ENCODE peak calls at places on chromosomes 3 and 15, in four cellular contexts. X is tibial artery, O is DND-41, L is colonic mucosa. T is an unnamed sample.

GRCh38 chr15:88465633-88466219 is 1.5 kb downstream of the MRPL46 start:
- DNase-seq in X (no peak), O (no peak), L (no peak), T (no peak)

GRCh38 chr3:165800970-165801369 is 36.3 kb downstream of the BCHE start:
- DNase-seq in X (no peak), O (no peak), L (no peak), T (no peak)

GRCh38 chr3:49007068-49007770 is at the start of gene WDR6:
- DNase-seq in X (peak; percentile 99), O (peak; percentile 98), L (peak; percentile 97), T (peak; percentile 99)

GRCh38 chr3:172057624-172058023 is 18.2 kb downstream of the FNDC3B start:
- DNase-seq in X (no peak), O (no peak), L (no peak), T (no peak)

GRCh38 chr3:32109256-32109655 is 2.8 kb downstream of the GPD1L start:
- DNase-seq in X (peak; percentile 97), O (no peak), L (peak; percentile 72), T (peak; percentile 98)

GRCh38 chr3:184491867-184492615 is 69.5 kb upstream of the EPHB3 start:
- DNase-seq in X (no peak), O (no peak), L (no peak), T (no peak)

GRCh38 chr15:100898661-100899462 is 19.2 kb downstream of the ALDH1A3 start:
- DNase-seq in X (no peak), O (no peak), L (no peak), T (peak; percentile 28)

GRCh38 chr15:89457086-89457485 is 39.3 kb downstream of the RHCG start:
- DNase-seq in X (no peak), O (peak; percentile 28), L (no peak), T (no peak)

GRCh38 chr3:117523407-117523806 is 813.8 kb downstream of the TUSC7 start:
- DNase-seq in X (no peak), O (no peak), L (no peak), T (no peak)

GRCh38 chr15:50593761-50594160 is 47.3 kb upstream of the USP50 start:
- DNase-seq in X (no peak), O (no peak), L (no peak), T (no peak)

GRCh38 chr3:158802399-158803023 is 657 bp downstream of the MFSD1 start:
- DNase-seq in X (no peak), O (no peak), L (no peak), T (no peak)

GRCh38 chr3:119524931-119525662 is 26.8 kb downstream of the TIMMDC1 start:
- DNase-seq in X (no peak), O (no peak), L (no peak), T (no peak)

GRCh38 chr3:183287301-183287971 is 34.4 kb downstream of the B3GNT5 start:
- DNase-seq in X (no peak), O (no peak), L (no peak), T (peak; percentile 81)

GRCh38 chr3:24773798-24774197 is 279.1 kb upstream of the THRB start:
- DNase-seq in X (no peak), O (peak; percentile 46), L (peak; percentile 30), T (peak; percentile 73)

GRCh38 chr3:191263850-191264249 is 64.8 kb downstream of the OSTN start:
- DNase-seq in X (no peak), O (no peak), L (no peak), T (no peak)

GRCh38 chr3:159764211-159765024 is 224.2 kb upstream of the IL12A start:
- DNase-seq in X (peak; percentile 87), O (no peak), L (peak; percentile 55), T (peak; percentile 89)

GRCh38 chr3:66363133-66363532 is 137.7 kb downstream of the LRIG1 start:
- DNase-seq in X (no peak), O (no peak), L (no peak), T (no peak)

GRCh38 chr15:72532991-72533601 is 59.0 kb downstream of the ARIH1 start:
- DNase-seq in X (no peak), O (peak; percentile 16), L (no peak), T (no peak)

DNA sequence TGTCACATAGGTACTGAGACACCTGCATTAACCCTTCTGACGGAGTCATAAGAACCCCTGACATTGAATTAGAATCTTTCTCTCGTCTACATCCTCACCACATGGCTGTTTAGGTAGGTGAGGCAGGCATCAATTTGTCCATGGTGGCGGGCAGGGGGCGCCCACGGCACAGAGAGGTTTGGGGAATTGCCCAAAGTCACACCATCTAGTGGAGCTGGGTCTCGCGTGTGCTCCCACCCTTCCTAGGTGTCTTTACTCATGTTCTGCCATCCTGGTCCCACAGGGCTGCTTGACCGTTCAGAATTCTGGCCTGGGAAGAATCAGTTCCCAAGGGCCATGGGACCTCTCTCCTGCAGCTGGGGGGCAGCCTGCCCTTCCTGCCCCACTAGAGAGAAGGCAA is 14.7 kb upstream of the DLL4 start:
- DNase-seq in X (no peak), O (no peak), L (no peak), T (no peak)
- TF ChIP-seq CTCF in X (no peak), O (peak; percentile 26), L (no peak), T (no peak)

DNA sequence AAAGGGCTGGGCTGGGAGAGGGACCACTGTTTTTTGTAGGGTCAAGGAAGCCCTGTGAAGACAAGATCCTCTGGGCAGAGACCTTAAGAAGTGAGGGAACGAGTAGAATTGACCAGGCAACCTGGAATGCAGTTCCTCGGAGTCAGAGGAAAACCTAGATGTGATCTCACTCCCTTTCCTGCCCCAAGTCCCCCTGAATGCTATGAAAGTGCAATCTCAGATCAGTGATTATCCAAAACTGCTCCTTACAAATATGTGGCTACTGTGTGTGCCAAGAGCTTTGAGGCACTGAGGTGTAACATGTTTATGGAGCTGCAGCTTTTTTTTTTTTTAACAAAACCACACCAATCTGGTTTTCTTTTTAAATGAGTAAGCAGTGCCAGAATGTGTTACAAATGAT is 35.8 kb downstream of the THSD4 start:
- DNase-seq in X (no peak), O (no peak), L (no peak), T (no peak)
- H3K27ac ChIP-seq in X (peak overlapping the region; percentile 33), O (no peak overlapping the region), L (no peak overlapping the region), T (no peak overlapping the region)

GRCh38 chr3:14145236-14145635 is 20.4 kb downstream of the TMEM43 start:
- DNase-seq in X (no peak), O (no peak), L (no peak), T (no peak)
- H3K36me3 ChIP-seq in X (peaks cover 26% of the 10 kb centered on the region), O (peaks cover 69% of the 10 kb centered on the region), L (no peaks in the 10 kb centered on the region), T (peaks cover 9% of the 10 kb centered on the region)

GRCh38 chr15:95760508-95760907 is 570.0 kb upstream of the NR2F2 start:
- DNase-seq in X (no peak), O (no peak), L (no peak), T (no peak)
- TF ChIP-seq CTCF in X (no peak), O (no peak), L (no peak), T (no peak)

GRCh38 chr3:40120067-40120692 is 189.3 kb upstream of the EIF1B start:
- DNase-seq in X (no peak), O (no peak), L (no peak), T (no peak)

GRCh38 chr3:40120816-40121215 is 188.7 kb upstream of the EIF1B start:
- DNase-seq in X (no peak), O (no peak), L (no peak), T (no peak)

GRCh38 chr3:40118031-40118610 is 191.4 kb upstream of the EIF1B start:
- DNase-seq in X (no peak), O (no peak), L (no peak), T (no peak)

GRCh38 chr3:40116478-40117162 is 192.9 kb upstream of the EIF1B start:
- DNase-seq in X (no peak), O (no peak), L (no peak), T (no peak)
- H3K27ac ChIP-seq in X (peak overlapping the region; percentile 66), O (no peak overlapping the region), L (no peak overlapping the region), T (no peak overlapping the region)

T was measured in sigmoid colon.